ENCODE peak calls at places on chromosome 13, in eight cellular contexts. One of them, this sample, is unnamed.

GRCh38 chr13:42396901-42397670 is 125.1 kb downstream of the AKAP11 start:
- DNase-seq in activated naive CD8-positive, alpha-beta T cell treated with anti-CD3 and anti-CD28 coated beads for 36 hours: peak
- DNase-seq in CD8-positive, alpha-beta T cell: no peak
- DNase-seq in activated CD4-positive, alpha-beta memory T cell treated with anti-CD3 and anti-CD28 coated beads, Interleukin-2, amount 10 ng/mL, durations not matched to agents 7 days and 5 days: peak
- DNase-seq in AG08395: no peak
- DNase-seq in cardiac muscle cell: no peak
- DNase-seq in progenitor cell of endocrine pancreas: no peak
- DNase-seq in upper lobe of left lung: no peak
- DNase-seq in this sample: no peak

GRCh38 chr13:44601596-44601995 is 25.5 kb upstream of the TSC22D1 start:
- DNase-seq in activated naive CD8-positive, alpha-beta T cell treated with anti-CD3 and anti-CD28 coated beads for 36 hours: no peak
- DNase-seq in CD8-positive, alpha-beta T cell: no peak
- DNase-seq in activated CD4-positive, alpha-beta memory T cell treated with anti-CD3 and anti-CD28 coated beads, Interleukin-2, amount 10 ng/mL, durations not matched to agents 7 days and 5 days: no peak
- DNase-seq in AG08395: no peak
- DNase-seq in cardiac muscle cell: no peak
- DNase-seq in progenitor cell of endocrine pancreas: no peak
- DNase-seq in upper lobe of left lung: no peak
- DNase-seq in this sample: no peak

GRCh38 chr13:21232196-21232595 is 55.7 kb downstream of the MRPL57 start:
- DNase-seq in activated naive CD8-positive, alpha-beta T cell treated with anti-CD3 and anti-CD28 coated beads for 36 hours: no peak
- DNase-seq in CD8-positive, alpha-beta T cell: no peak
- DNase-seq in activated CD4-positive, alpha-beta memory T cell treated with anti-CD3 and anti-CD28 coated beads, Interleukin-2, amount 10 ng/mL, durations not matched to agents 7 days and 5 days: no peak
- DNase-seq in AG08395: peak
- DNase-seq in cardiac muscle cell: no peak
- DNase-seq in progenitor cell of endocrine pancreas: no peak
- DNase-seq in upper lobe of left lung: no peak
- DNase-seq in this sample: no peak

GRCh38 chr13:31930901-31931522 is 100.6 kb upstream of the FRY start:
- DNase-seq in activated naive CD8-positive, alpha-beta T cell treated with anti-CD3 and anti-CD28 coated beads for 36 hours: no peak
- DNase-seq in CD8-positive, alpha-beta T cell: no peak
- DNase-seq in activated CD4-positive, alpha-beta memory T cell treated with anti-CD3 and anti-CD28 coated beads, Interleukin-2, amount 10 ng/mL, durations not matched to agents 7 days and 5 days: peak
- DNase-seq in AG08395: no peak
- DNase-seq in cardiac muscle cell: no peak
- DNase-seq in progenitor cell of endocrine pancreas: no peak
- DNase-seq in upper lobe of left lung: no peak
- DNase-seq in this sample: no peak

GRCh38 chr13:99191900-99192399 is 8.7 kb upstream of the UBAC2 start:
- DNase-seq in activated naive CD8-positive, alpha-beta T cell treated with anti-CD3 and anti-CD28 coated beads for 36 hours: no peak
- DNase-seq in CD8-positive, alpha-beta T cell: no peak
- DNase-seq in activated CD4-positive, alpha-beta memory T cell treated with anti-CD3 and anti-CD28 coated beads, Interleukin-2, amount 10 ng/mL, durations not matched to agents 7 days and 5 days: no peak
- DNase-seq in AG08395: no peak
- DNase-seq in cardiac muscle cell: no peak
- DNase-seq in progenitor cell of endocrine pancreas: no peak
- DNase-seq in upper lobe of left lung: peak
- DNase-seq in this sample: no peak

GRCh38 chr13:42545842-42546241 is 28.1 kb upstream of the TNFSF11 start:
- DNase-seq in activated naive CD8-positive, alpha-beta T cell treated with anti-CD3 and anti-CD28 coated beads for 36 hours: no peak
- DNase-seq in CD8-positive, alpha-beta T cell: no peak
- DNase-seq in activated CD4-positive, alpha-beta memory T cell treated with anti-CD3 and anti-CD28 coated beads, Interleukin-2, amount 10 ng/mL, durations not matched to agents 7 days and 5 days: no peak
- DNase-seq in AG08395: no peak
- DNase-seq in cardiac muscle cell: no peak
- DNase-seq in progenitor cell of endocrine pancreas: no peak
- DNase-seq in upper lobe of left lung: no peak
- DNase-seq in this sample: no peak

GRCh38 chr13:58960909-58961308 is 1202.8 kb downstream of the DIAPH3 start:
- DNase-seq in activated naive CD8-positive, alpha-beta T cell treated with anti-CD3 and anti-CD28 coated beads for 36 hours: no peak
- DNase-seq in CD8-positive, alpha-beta T cell: no peak
- DNase-seq in activated CD4-positive, alpha-beta memory T cell treated with anti-CD3 and anti-CD28 coated beads, Interleukin-2, amount 10 ng/mL, durations not matched to agents 7 days and 5 days: no peak
- DNase-seq in AG08395: no peak
- DNase-seq in cardiac muscle cell: peak
- DNase-seq in progenitor cell of endocrine pancreas: no peak
- DNase-seq in upper lobe of left lung: no peak
- DNase-seq in this sample: no peak

GRCh38 chr13:45511310-45512147 is 46.8 kb downstream of the COG3 start:
- DNase-seq in activated naive CD8-positive, alpha-beta T cell treated with anti-CD3 and anti-CD28 coated beads for 36 hours: no peak
- DNase-seq in CD8-positive, alpha-beta T cell: no peak
- DNase-seq in activated CD4-positive, alpha-beta memory T cell treated with anti-CD3 and anti-CD28 coated beads, Interleukin-2, amount 10 ng/mL, durations not matched to agents 7 days and 5 days: no peak
- DNase-seq in AG08395: peak
- DNase-seq in cardiac muscle cell: peak
- DNase-seq in progenitor cell of endocrine pancreas: no peak
- DNase-seq in upper lobe of left lung: no peak
- DNase-seq in this sample: peak

GRCh38 chr13:72850959-72851677 is 69.2 kb downstream of the PIBF1 start:
- DNase-seq in activated naive CD8-positive, alpha-beta T cell treated with anti-CD3 and anti-CD28 coated beads for 36 hours: no peak
- DNase-seq in CD8-positive, alpha-beta T cell: no peak
- DNase-seq in activated CD4-positive, alpha-beta memory T cell treated with anti-CD3 and anti-CD28 coated beads, Interleukin-2, amount 10 ng/mL, durations not matched to agents 7 days and 5 days: no peak
- DNase-seq in AG08395: no peak
- DNase-seq in cardiac muscle cell: no peak
- DNase-seq in progenitor cell of endocrine pancreas: no peak
- DNase-seq in upper lobe of left lung: no peak
- DNase-seq in this sample: no peak

GRCh38 chr13:29937379-29937778 is 87.0 kb upstream of the UBL3 start:
- DNase-seq in activated naive CD8-positive, alpha-beta T cell treated with anti-CD3 and anti-CD28 coated beads for 36 hours: no peak
- DNase-seq in CD8-positive, alpha-beta T cell: no peak
- DNase-seq in activated CD4-positive, alpha-beta memory T cell treated with anti-CD3 and anti-CD28 coated beads, Interleukin-2, amount 10 ng/mL, durations not matched to agents 7 days and 5 days: no peak
- DNase-seq in AG08395: no peak
- DNase-seq in cardiac muscle cell: no peak
- DNase-seq in progenitor cell of endocrine pancreas: no peak
- DNase-seq in upper lobe of left lung: no peak
- DNase-seq in this sample: no peak

GRCh38 chr13:105343134-105343806 is 1192.2 kb downstream of the EFNB2 start:
- DNase-seq in activated naive CD8-positive, alpha-beta T cell treated with anti-CD3 and anti-CD28 coated beads for 36 hours: no peak
- DNase-seq in CD8-positive, alpha-beta T cell: no peak
- DNase-seq in activated CD4-positive, alpha-beta memory T cell treated with anti-CD3 and anti-CD28 coated beads, Interleukin-2, amount 10 ng/mL, durations not matched to agents 7 days and 5 days: no peak
- DNase-seq in AG08395: no peak
- DNase-seq in cardiac muscle cell: no peak
- DNase-seq in progenitor cell of endocrine pancreas: no peak
- DNase-seq in upper lobe of left lung: no peak
- DNase-seq in this sample: no peak

GRCh38 chr13:112619730-112620639 is 32.0 kb upstream of the TUBGCP3 start:
- DNase-seq in activated naive CD8-positive, alpha-beta T cell treated with anti-CD3 and anti-CD28 coated beads for 36 hours: peak
- DNase-seq in CD8-positive, alpha-beta T cell: no peak
- DNase-seq in activated CD4-positive, alpha-beta memory T cell treated with anti-CD3 and anti-CD28 coated beads, Interleukin-2, amount 10 ng/mL, durations not matched to agents 7 days and 5 days: no peak
- DNase-seq in AG08395: no peak
- DNase-seq in cardiac muscle cell: peak
- DNase-seq in progenitor cell of endocrine pancreas: peak
- DNase-seq in upper lobe of left lung: peak
- DNase-seq in this sample: no peak

GRCh38 chr13:29901714-29902631 is 51.6 kb upstream of the UBL3 start:
- DNase-seq in activated naive CD8-positive, alpha-beta T cell treated with anti-CD3 and anti-CD28 coated beads for 36 hours: peak
- DNase-seq in CD8-positive, alpha-beta T cell: peak
- DNase-seq in activated CD4-positive, alpha-beta memory T cell treated with anti-CD3 and anti-CD28 coated beads, Interleukin-2, amount 10 ng/mL, durations not matched to agents 7 days and 5 days: peak
- DNase-seq in AG08395: peak
- DNase-seq in cardiac muscle cell: no peak
- DNase-seq in progenitor cell of endocrine pancreas: no peak
- DNase-seq in upper lobe of left lung: peak
- DNase-seq in this sample: no peak

GRCh38 chr13:66556306-66556705 is 673.8 kb downstream of the PCDH9 start:
- DNase-seq in activated naive CD8-positive, alpha-beta T cell treated with anti-CD3 and anti-CD28 coated beads for 36 hours: no peak
- DNase-seq in CD8-positive, alpha-beta T cell: no peak
- DNase-seq in activated CD4-positive, alpha-beta memory T cell treated with anti-CD3 and anti-CD28 coated beads, Interleukin-2, amount 10 ng/mL, durations not matched to agents 7 days and 5 days: no peak
- DNase-seq in AG08395: peak
- DNase-seq in cardiac muscle cell: no peak
- DNase-seq in progenitor cell of endocrine pancreas: no peak
- DNase-seq in upper lobe of left lung: no peak
- DNase-seq in this sample: no peak

GRCh38 chr13:84567848-84568247 is 685.6 kb upstream of the SLITRK1 start:
- DNase-seq in activated naive CD8-positive, alpha-beta T cell treated with anti-CD3 and anti-CD28 coated beads for 36 hours: no peak
- DNase-seq in CD8-positive, alpha-beta T cell: no peak
- DNase-seq in activated CD4-positive, alpha-beta memory T cell treated with anti-CD3 and anti-CD28 coated beads, Interleukin-2, amount 10 ng/mL, durations not matched to agents 7 days and 5 days: no peak
- DNase-seq in AG08395: no peak
- DNase-seq in cardiac muscle cell: no peak
- DNase-seq in progenitor cell of endocrine pancreas: no peak
- DNase-seq in upper lobe of left lung: no peak
- DNase-seq in this sample: no peak

GRCh38 chr13:113117335-113117872 is 5.2 kb upstream of the F10 start:
- DNase-seq in activated naive CD8-positive, alpha-beta T cell treated with anti-CD3 and anti-CD28 coated beads for 36 hours: no peak
- DNase-seq in CD8-positive, alpha-beta T cell: no peak
- DNase-seq in activated CD4-positive, alpha-beta memory T cell treated with anti-CD3 and anti-CD28 coated beads, Interleukin-2, amount 10 ng/mL, durations not matched to agents 7 days and 5 days: no peak
- DNase-seq in AG08395: peak
- DNase-seq in cardiac muscle cell: no peak
- DNase-seq in progenitor cell of endocrine pancreas: peak
- DNase-seq in upper lobe of left lung: peak
- DNase-seq in this sample: no peak

GRCh38 chr13:112731667-112732616 is 42.1 kb downstream of the ATP11A start:
- DNase-seq in activated naive CD8-positive, alpha-beta T cell treated with anti-CD3 and anti-CD28 coated beads for 36 hours: no peak
- DNase-seq in CD8-positive, alpha-beta T cell: no peak
- DNase-seq in activated CD4-positive, alpha-beta memory T cell treated with anti-CD3 and anti-CD28 coated beads, Interleukin-2, amount 10 ng/mL, durations not matched to agents 7 days and 5 days: no peak
- DNase-seq in AG08395: no peak
- DNase-seq in cardiac muscle cell: no peak
- DNase-seq in progenitor cell of endocrine pancreas: no peak
- DNase-seq in upper lobe of left lung: no peak
- DNase-seq in this sample: no peak

GRCh38 chr13:44271031-44271433 is 102.6 kb upstream of the SERP2 start:
- DNase-seq in activated naive CD8-positive, alpha-beta T cell treated with anti-CD3 and anti-CD28 coated beads for 36 hours: no peak
- DNase-seq in CD8-positive, alpha-beta T cell: no peak
- DNase-seq in activated CD4-positive, alpha-beta memory T cell treated with anti-CD3 and anti-CD28 coated beads, Interleukin-2, amount 10 ng/mL, durations not matched to agents 7 days and 5 days: no peak
- DNase-seq in AG08395: no peak
- DNase-seq in cardiac muscle cell: no peak
- DNase-seq in progenitor cell of endocrine pancreas: no peak
- DNase-seq in upper lobe of left lung: peak
- DNase-seq in this sample: no peak

GRCh38 chr13:28340272-28340793 is 154.6 kb downstream of the FLT1 start:
- DNase-seq in activated naive CD8-positive, alpha-beta T cell treated with anti-CD3 and anti-CD28 coated beads for 36 hours: no peak
- DNase-seq in CD8-positive, alpha-beta T cell: no peak
- DNase-seq in activated CD4-positive, alpha-beta memory T cell treated with anti-CD3 and anti-CD28 coated beads, Interleukin-2, amount 10 ng/mL, durations not matched to agents 7 days and 5 days: no peak
- DNase-seq in AG08395: no peak
- DNase-seq in cardiac muscle cell: no peak
- DNase-seq in progenitor cell of endocrine pancreas: no peak
- DNase-seq in upper lobe of left lung: no peak
- DNase-seq in this sample: no peak

GRCh38 chr13:42255854-42256253 is 16.1 kb upstream of the AKAP11 start:
- DNase-seq in activated naive CD8-positive, alpha-beta T cell treated with anti-CD3 and anti-CD28 coated beads for 36 hours: no peak
- DNase-seq in CD8-positive, alpha-beta T cell: no peak
- DNase-seq in activated CD4-positive, alpha-beta memory T cell treated with anti-CD3 and anti-CD28 coated beads, Interleukin-2, amount 10 ng/mL, durations not matched to agents 7 days and 5 days: no peak
- DNase-seq in AG08395: no peak
- DNase-seq in cardiac muscle cell: no peak
- DNase-seq in progenitor cell of endocrine pancreas: no peak
- DNase-seq in upper lobe of left lung: no peak
- DNase-seq in this sample: no peak

GRCh38 chr13:31035162-31035951 is 102.9 kb downstream of the TEX26 start:
- DNase-seq in activated naive CD8-positive, alpha-beta T cell treated with anti-CD3 and anti-CD28 coated beads for 36 hours: no peak
- DNase-seq in CD8-positive, alpha-beta T cell: no peak
- DNase-seq in activated CD4-positive, alpha-beta memory T cell treated with anti-CD3 and anti-CD28 coated beads, Interleukin-2, amount 10 ng/mL, durations not matched to agents 7 days and 5 days: no peak
- DNase-seq in AG08395: peak
- DNase-seq in cardiac muscle cell: no peak
- DNase-seq in progenitor cell of endocrine pancreas: no peak
- DNase-seq in upper lobe of left lung: no peak
- DNase-seq in this sample: no peak